ENCODE peak calls at places on chromosomes 5 and 9, in four cellular contexts. B, F, T and P are unnamed samples.

GRCh38 chr5:122607818-122608217 is 167.1 kb upstream of the SNX2 start:
- DNase-seq in B (no peak), F (no peak), T (no peak), P (no peak)

GRCh38 chr5:53161876-53162275 is 52.3 kb upstream of the MOCS2 start:
- DNase-seq in B (no peak), F (no peak), T (no peak), P (no peak)

GRCh38 chr9:90608141-90608540 is 34.5 kb downstream of the DIRAS2 start:
- DNase-seq in B (no peak), F (no peak), T (no peak), P (no peak)

GRCh38 chr5:179055436-179055835 is 4.7 kb upstream of the ZNF354C start:
- DNase-seq in B (no peak), F (no peak), T (no peak), P (no peak)

GRCh38 chr9:97038551-97038908 is 412 bp downstream of the CTSV start:
- DNase-seq in B (no peak), F (no peak), T (no peak), P (no peak)

GRCh38 chr5:151581841-151582583 is 9.1 kb downstream of the FAT2 start:
- DNase-seq in B (no peak), F (no peak), T (no peak), P (no peak)

GRCh38 chr5:139795074-139796001 is at the start of gene PSD2:
- DNase-seq in B (no peak), F (peak; percentile 32), T (no peak), P (no peak)

GRCh38 chr5:172451771-172452197 is 2.5 kb downstream of the SH3PXD2B start:
- DNase-seq in B (no peak), F (no peak), T (peak; percentile 51), P (peak; percentile 78)

GRCh38 chr5:176739461-176740051 is 70.8 kb upstream of the UNC5A start:
- DNase-seq in B (no peak), F (no peak), T (no peak), P (no peak)
- TF ChIP-seq JUN in B (no peak), F (no peak), T (no peak), P (no peak)

DNA sequence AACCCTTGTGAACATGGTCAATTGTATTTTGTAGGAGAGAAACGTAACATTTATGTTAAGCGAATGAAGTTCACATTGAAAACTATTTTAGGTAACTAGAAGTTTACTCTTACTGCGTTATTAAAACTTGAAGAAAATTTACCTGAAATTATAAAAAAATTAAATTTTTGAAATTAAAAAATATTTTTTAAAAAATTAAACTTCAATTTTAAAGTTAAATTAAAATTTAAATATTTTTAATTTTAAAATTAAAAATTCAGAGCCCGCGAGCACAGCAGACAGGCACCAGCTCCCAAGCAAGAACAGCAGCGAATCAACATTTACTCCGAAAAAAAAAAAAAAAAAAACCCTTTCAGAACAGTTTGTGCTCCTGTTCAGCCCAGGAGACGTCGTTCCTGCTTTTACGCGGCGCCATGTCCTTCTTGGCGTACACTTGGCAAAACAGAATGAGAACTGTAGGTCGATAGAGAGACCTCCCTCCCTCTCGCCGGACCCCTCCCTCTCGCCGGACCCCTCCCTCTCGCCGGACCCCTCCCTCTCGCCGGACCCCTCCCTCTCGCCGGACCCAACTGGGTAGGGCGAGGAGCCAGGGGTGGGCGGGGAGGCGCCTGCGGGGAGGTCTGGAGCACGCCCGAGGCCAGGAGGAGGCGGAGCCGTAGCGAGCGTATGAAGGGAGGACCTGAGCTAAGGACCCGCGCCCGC is 235.9 kb downstream of the ROR2 start:
- DNase-seq in B (peak; percentile 64), F (peak; percentile 78), T (no peak), P (peak; percentile 17)
- TF ChIP-seq POLR2AphosphoS5 in B (peak; percentile 39), F (no peak), T (no peak), P (no peak)

GRCh38 chr5:33010851-33011250 is 299.7 kb downstream of the NPR3 start:
- DNase-seq in B (no peak), F (no peak), T (no peak), P (no peak)

GRCh38 chr5:33011803-33012202 is 300.7 kb downstream of the NPR3 start:
- DNase-seq in B (no peak), F (no peak), T (no peak), P (no peak)

DNA sequence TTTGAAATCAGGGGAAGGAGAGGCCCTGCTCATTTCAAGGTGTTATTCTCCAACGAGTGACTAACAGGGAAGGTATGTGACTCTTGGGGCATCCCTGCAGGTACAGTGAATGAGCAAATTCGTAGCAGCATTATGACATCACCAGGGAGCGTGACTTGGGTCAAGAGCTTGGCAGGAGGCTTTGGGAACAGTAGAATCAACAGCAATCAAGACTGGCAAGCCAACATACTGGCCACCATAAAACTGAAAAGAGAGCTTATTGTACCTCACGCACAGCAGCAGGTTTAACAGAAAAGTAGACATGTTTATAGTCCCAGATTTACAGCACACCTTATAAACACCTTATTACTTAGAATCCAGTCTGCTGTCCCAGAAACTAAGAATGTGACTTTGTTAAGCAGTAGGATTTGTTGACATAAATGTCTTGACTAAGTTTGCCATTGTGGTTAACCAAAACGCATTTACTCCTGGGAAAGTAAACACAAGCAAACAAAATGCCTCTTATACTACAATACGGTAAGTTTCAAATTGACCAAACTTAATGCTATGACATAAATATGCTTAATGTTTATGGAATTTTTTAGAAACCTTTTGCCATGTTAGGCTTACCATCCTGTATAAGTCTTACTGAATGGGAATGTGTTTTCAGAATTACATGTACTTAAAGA is 297.8 kb downstream of the NPR3 start:
- DNase-seq in B (peak; percentile 33), F (no peak), T (no peak), P (no peak)
- TF ChIP-seq JUN in B (peak; percentile 91), F (no peak), T (no peak), P (no peak)

GRCh38 chr5:14512574-14512973 is 69.0 kb upstream of the OTULINL start:
- DNase-seq in B (no peak), F (no peak), T (no peak), P (no peak)

GRCh38 chr5:14509556-14509955 is 72.0 kb upstream of the OTULINL start:
- DNase-seq in B (no peak), F (no peak), T (no peak), P (no peak)

GRCh38 chr5:14513266-14513665 is 68.3 kb upstream of the OTULINL start:
- DNase-seq in B (no peak), F (no peak), T (no peak), P (no peak)

GRCh38 chr5:14510156-14510734 is 71.3 kb upstream of the OTULINL start:
- DNase-seq in B (no peak), F (no peak), T (no peak), P (no peak)

GRCh38 chr5:14510880-14511279 is 70.7 kb upstream of the OTULINL start:
- DNase-seq in B (no peak), F (no peak), T (no peak), P (no peak)
- TF ChIP-seq POLR2AphosphoS5 in B (no peak), F (no peak), T (no peak), P (no peak)

GRCh38 chr9:127112056-127112455 is 10.4 kb downstream of the ANGPTL2 start:
- DNase-seq in B (peak; percentile 87), F (peak; percentile 17), T (no peak), P (no peak)
- TF ChIP-seq JUN in B (no peak), F (no peak), T (no peak), P (no peak)

GRCh38 chr9:7841831-7842230 is 42.3 kb upstream of the DMAC1 start:
- DNase-seq in B (no peak), F (no peak), T (no peak), P (no peak)
- TF ChIP-seq POLR2AphosphoS5 in B (no peak), F (no peak), T (no peak), P (no peak)

GRCh38 chr9:136694163-136694864 is 7.1 kb upstream of the AGPAT2 start:
- DNase-seq in B (no peak), F (peak; percentile 82), T (peak; percentile 33), P (peak; percentile 61)
- TF ChIP-seq JUN in B (no peak), F (no peak), T (no peak), P (no peak)

DNA sequence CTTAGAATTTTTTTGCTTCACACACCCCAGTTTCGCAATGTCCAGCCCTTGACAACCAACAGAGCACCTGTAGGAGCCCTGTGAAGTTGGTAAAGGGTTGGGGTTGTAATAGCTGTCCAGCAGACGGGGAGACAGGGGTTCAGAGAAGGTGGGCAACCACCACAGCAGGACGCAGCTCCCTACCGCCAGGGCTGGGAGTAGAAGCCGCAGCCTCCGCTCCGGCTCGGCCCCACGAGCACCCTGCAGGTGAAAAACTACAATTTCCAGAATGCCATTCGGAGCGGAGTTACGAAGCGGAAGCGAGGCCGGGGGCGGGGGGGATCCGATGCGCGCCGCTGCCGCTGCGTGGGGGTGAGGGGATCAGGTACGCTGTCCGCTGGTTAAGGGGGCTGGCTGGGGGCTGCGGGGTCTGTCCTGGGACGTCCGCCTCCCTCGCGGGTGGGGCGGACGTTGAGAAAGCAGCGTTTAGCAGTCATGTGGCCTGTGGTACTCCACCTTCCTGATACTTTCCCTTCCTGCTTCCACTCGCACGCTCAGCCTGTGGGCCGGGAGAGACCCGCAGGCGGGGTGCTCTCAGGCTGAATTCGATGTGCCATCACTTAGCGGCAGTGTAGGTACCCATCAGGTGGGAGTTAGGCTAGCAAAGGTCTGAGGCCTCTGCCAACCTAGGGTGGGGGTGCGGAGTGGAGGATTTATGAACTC is at the start of gene TRMT10B:
- DNase-seq in B (no peak), F (peak; percentile 86), T (peak; percentile 61), P (peak; percentile 82)
- TF ChIP-seq POLR2AphosphoS5 in B (peak; percentile 42), F (peak; percentile 51), T (peak; percentile 73), P (peak; percentile 65)

DNA sequence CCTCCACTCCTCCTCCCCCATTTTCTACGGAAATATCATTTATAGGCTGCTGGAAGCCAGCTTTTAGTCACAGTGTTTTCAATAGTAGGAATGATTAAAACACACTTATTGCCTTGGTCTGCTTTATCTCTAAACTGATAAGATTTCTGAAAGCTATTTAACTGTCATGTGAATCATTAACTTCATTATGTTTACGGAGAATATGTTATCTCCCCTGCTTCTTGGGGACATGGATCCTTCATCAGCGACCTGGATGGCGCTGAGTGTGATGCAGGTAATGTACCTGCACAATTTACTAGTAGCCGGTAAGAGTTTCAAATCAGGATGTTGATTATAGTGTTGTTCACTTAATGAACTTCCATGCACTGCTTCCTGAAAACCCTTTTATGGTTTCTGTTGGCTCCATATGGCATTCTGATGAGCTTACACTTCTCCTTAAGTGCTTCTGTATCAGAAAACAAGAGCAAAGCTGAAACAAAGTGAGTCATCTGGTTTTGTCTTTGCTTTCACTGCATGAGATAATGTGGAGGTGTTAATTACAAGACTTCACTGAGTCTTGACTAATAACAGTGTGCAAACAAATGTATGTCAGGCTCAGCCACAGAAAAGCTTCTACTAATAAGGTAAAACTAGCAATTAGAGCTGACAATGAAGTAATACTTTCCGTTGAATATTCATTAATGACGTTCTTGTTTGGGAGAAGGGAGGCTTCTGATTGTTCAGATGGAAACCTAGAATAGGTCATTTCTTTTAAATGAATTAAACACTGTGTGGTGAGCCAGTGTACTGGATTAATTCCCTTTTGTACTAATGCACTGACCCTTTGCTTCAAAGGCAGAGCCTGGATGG is 162.4 kb upstream of the ZNF608 start:
- DNase-seq in B (no peak), F (no peak), T (peak; percentile 6), P (peak; percentile 77)
- TF ChIP-seq JUN in B (no peak), F (no peak), T (no peak), P (peak; percentile 51)

GRCh38 chr9:88992556-88992955 is 1.3 kb downstream of the S1PR3 start:
- DNase-seq in B (no peak), F (no peak), T (no peak), P (peak; percentile 10)

GRCh38 chr9:88990721-88991065 is 575 bp upstream of the S1PR3 start:
- DNase-seq in B (no peak), F (no peak), T (no peak), P (peak; percentile 41)

GRCh38 chr9:88993327-88993726 is 2.1 kb downstream of the S1PR3 start:
- DNase-seq in B (no peak), F (no peak), T (peak; percentile 18), P (peak; percentile 58)

GRCh38 chr9:88989961-88990570 is 1.2 kb upstream of the S1PR3 start:
- DNase-seq in B (no peak), F (no peak), T (no peak), P (no peak)

GRCh38 chr9:88991066-88992030 is at the start of gene S1PR3:
- DNase-seq in B (no peak), F (peak; percentile 13), T (no peak), P (peak; percentile 45)
- TF ChIP-seq POLR2AphosphoS5 in B (peak; percentile 48), F (no peak), T (no peak), P (peak; percentile 50)